ENCODE peak calls at places on chromosome 18, in seven cellular contexts. One of them, this sample, is unnamed.

GRCh38 chr18:10860937-10861336 is 288.4 kb downstream of the PIEZO2 start:
- DNase-seq in brain microvascular endothelial cell: no peak
- DNase-seq in GM23248: no peak
- DNase-seq in ovary: peak
- DNase-seq in upper lobe of right lung: no peak
- DNase-seq in CD4-positive, alpha-beta memory T cell: no peak
- DNase-seq in psoas muscle: no peak
- DNase-seq in this sample: no peak

GRCh38 chr18:44651918-44652317 is 28.8 kb upstream of the SETBP1 start:
- DNase-seq in psoas muscle: no peak
- DNase-seq in brain microvascular endothelial cell: no peak
- DNase-seq in ovary: no peak
- DNase-seq in upper lobe of right lung: no peak
- DNase-seq in CD4-positive, alpha-beta memory T cell: no peak
- DNase-seq in GM23248: peak
- DNase-seq in this sample: no peak

GRCh38 chr18:1488957-1489356 is 584.3 kb downstream of the ADCYAP1 start:
- DNase-seq in brain microvascular endothelial cell: no peak
- DNase-seq in psoas muscle: no peak
- DNase-seq in ovary: no peak
- DNase-seq in upper lobe of right lung: no peak
- DNase-seq in GM23248: no peak
- DNase-seq in CD4-positive, alpha-beta memory T cell: no peak
- DNase-seq in this sample: peak

GRCh38 chr18:53991202-53991601 is 233.3 kb downstream of the MBD2 start:
- DNase-seq in GM23248: peak
- DNase-seq in brain microvascular endothelial cell: peak
- DNase-seq in upper lobe of right lung: no peak
- DNase-seq in CD4-positive, alpha-beta memory T cell: no peak
- DNase-seq in psoas muscle: no peak
- DNase-seq in ovary: no peak
- DNase-seq in this sample: no peak

GRCh38 chr18:48898521-48898920 is 52.2 kb downstream of the SMAD7 start:
- DNase-seq in CD4-positive, alpha-beta memory T cell: no peak
- DNase-seq in psoas muscle: no peak
- DNase-seq in ovary: no peak
- DNase-seq in GM23248: no peak
- DNase-seq in brain microvascular endothelial cell: no peak
- DNase-seq in upper lobe of right lung: no peak
- DNase-seq in this sample: no peak

GRCh38 chr18:63427566-63427965 is 5.3 kb upstream of the VPS4B start:
- DNase-seq in GM23248: no peak
- DNase-seq in CD4-positive, alpha-beta memory T cell: no peak
- DNase-seq in ovary: no peak
- DNase-seq in psoas muscle: no peak
- DNase-seq in brain microvascular endothelial cell: no peak
- DNase-seq in upper lobe of right lung: no peak
- DNase-seq in this sample: no peak

GRCh38 chr18:9628984-9629383 is 14.6 kb upstream of the PPP4R1 start:
- DNase-seq in GM23248: no peak
- DNase-seq in CD4-positive, alpha-beta memory T cell: no peak
- DNase-seq in psoas muscle: no peak
- DNase-seq in brain microvascular endothelial cell: no peak
- DNase-seq in ovary: no peak
- DNase-seq in upper lobe of right lung: no peak
- DNase-seq in this sample: no peak

GRCh38 chr18:10202947-10203346 is 251.5 kb upstream of the APCDD1 start:
- DNase-seq in brain microvascular endothelial cell: no peak
- DNase-seq in ovary: no peak
- DNase-seq in CD4-positive, alpha-beta memory T cell: no peak
- DNase-seq in GM23248: no peak
- DNase-seq in psoas muscle: no peak
- DNase-seq in upper lobe of right lung: no peak
- DNase-seq in this sample: no peak

GRCh38 chr18:38752430-38752829 is 1186.8 kb upstream of the CELF4 start:
- DNase-seq in upper lobe of right lung: no peak
- DNase-seq in ovary: no peak
- DNase-seq in GM23248: no peak
- DNase-seq in psoas muscle: no peak
- DNase-seq in CD4-positive, alpha-beta memory T cell: no peak
- DNase-seq in brain microvascular endothelial cell: no peak
- DNase-seq in this sample: no peak

GRCh38 chr18:73626859-73627258 is 520.8 kb downstream of the FBXO15 start:
- DNase-seq in CD4-positive, alpha-beta memory T cell: no peak
- DNase-seq in psoas muscle: no peak
- DNase-seq in upper lobe of right lung: no peak
- DNase-seq in GM23248: no peak
- DNase-seq in brain microvascular endothelial cell: no peak
- DNase-seq in ovary: no peak
- DNase-seq in this sample: no peak

GRCh38 chr18:8777846-8778245 is 72.5 kb downstream of the MTCL1 start:
- DNase-seq in psoas muscle: no peak
- DNase-seq in GM23248: no peak
- DNase-seq in CD4-positive, alpha-beta memory T cell: no peak
- DNase-seq in brain microvascular endothelial cell: no peak
- DNase-seq in ovary: no peak
- DNase-seq in upper lobe of right lung: no peak
- DNase-seq in this sample: no peak

GRCh38 chr18:395481-396250 is 104.8 kb downstream of the COLEC12 start:
- DNase-seq in CD4-positive, alpha-beta memory T cell: no peak
- DNase-seq in ovary: no peak
- DNase-seq in upper lobe of right lung: no peak
- DNase-seq in psoas muscle: no peak
- DNase-seq in brain microvascular endothelial cell: peak
- DNase-seq in GM23248: peak
- DNase-seq in this sample: no peak

GRCh38 chr18:36580874-36581750 is 247.7 kb downstream of the TPGS2 start:
- DNase-seq in ovary: peak
- DNase-seq in upper lobe of right lung: no peak
- DNase-seq in psoas muscle: no peak
- DNase-seq in CD4-positive, alpha-beta memory T cell: no peak
- DNase-seq in brain microvascular endothelial cell: peak
- DNase-seq in GM23248: peak
- DNase-seq in this sample: no peak

GRCh38 chr18:25457196-25457595 is 105.2 kb upstream of the ZNF521 start:
- DNase-seq in CD4-positive, alpha-beta memory T cell: no peak
- DNase-seq in ovary: no peak
- DNase-seq in upper lobe of right lung: no peak
- DNase-seq in GM23248: peak
- DNase-seq in psoas muscle: no peak
- DNase-seq in brain microvascular endothelial cell: no peak
- DNase-seq in this sample: no peak

GRCh38 chr18:64405161-64405560 is 256.3 kb upstream of the LINC00305 start:
- DNase-seq in upper lobe of right lung: no peak
- DNase-seq in CD4-positive, alpha-beta memory T cell: no peak
- DNase-seq in brain microvascular endothelial cell: peak
- DNase-seq in GM23248: peak
- DNase-seq in psoas muscle: no peak
- DNase-seq in ovary: no peak
- DNase-seq in this sample: no peak

GRCh38 chr18:35610089-35610488 is 28.5 kb downstream of the GALNT1 start:
- DNase-seq in psoas muscle: no peak
- DNase-seq in ovary: no peak
- DNase-seq in CD4-positive, alpha-beta memory T cell: no peak
- DNase-seq in GM23248: no peak
- DNase-seq in upper lobe of right lung: no peak
- DNase-seq in brain microvascular endothelial cell: no peak
- DNase-seq in this sample: no peak

GRCh38 chr18:79851981-79852380 is 54.2 kb downstream of the KCNG2 start:
- DNase-seq in ovary: no peak
- DNase-seq in CD4-positive, alpha-beta memory T cell: no peak
- DNase-seq in GM23248: no peak
- DNase-seq in brain microvascular endothelial cell: no peak
- DNase-seq in upper lobe of right lung: peak
- DNase-seq in psoas muscle: no peak
- DNase-seq in this sample: no peak

DNA sequence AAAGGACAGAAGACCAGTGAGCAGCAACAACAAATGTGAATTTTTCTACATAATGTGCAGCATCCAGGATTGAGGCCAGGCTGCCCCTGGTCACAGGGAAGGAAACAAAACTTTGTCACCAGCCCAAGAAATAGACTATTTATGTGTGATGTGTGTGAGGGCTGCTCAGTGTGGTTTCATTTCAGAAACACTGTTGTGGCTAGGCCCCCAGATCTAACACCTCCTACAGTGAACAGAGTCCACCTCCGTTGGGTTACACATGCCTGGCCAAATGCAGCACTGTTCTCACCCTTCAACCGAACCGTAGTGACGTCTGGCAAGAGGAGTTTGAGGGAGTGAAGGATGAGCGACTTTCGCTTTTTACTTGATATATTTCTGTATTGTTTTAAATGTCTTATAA is 146.2 kb upstream of the RIOK3 start:
- DNase-seq in upper lobe of right lung: no peak
- DNase-seq in GM23248: no peak
- DNase-seq in ovary: no peak
- DNase-seq in CD4-positive, alpha-beta memory T cell: no peak
- DNase-seq in psoas muscle: no peak
- DNase-seq in brain microvascular endothelial cell: no peak
- DNase-seq in this sample: no peak
- H3K27ac ChIP-seq in upper lobe of right lung: no peak
- H3K27ac ChIP-seq in GM23248: no peak
- H3K27ac ChIP-seq in ovary: no peak
- H3K27ac ChIP-seq in CD4-positive, alpha-beta memory T cell: no peak
- H3K27ac ChIP-seq in psoas muscle: no peak
- H3K27ac ChIP-seq in brain microvascular endothelial cell: peak
- H3K27ac ChIP-seq in this sample: no peak

GRCh38 chr18:67733094-67733493 is 216.6 kb upstream of the DSEL start:
- DNase-seq in ovary: no peak
- DNase-seq in brain microvascular endothelial cell: peak
- DNase-seq in upper lobe of right lung: no peak
- DNase-seq in psoas muscle: no peak
- DNase-seq in CD4-positive, alpha-beta memory T cell: no peak
- DNase-seq in GM23248: peak
- DNase-seq in this sample: no peak

GRCh38 chr18:67728364-67728763 is 211.8 kb upstream of the DSEL start:
- DNase-seq in upper lobe of right lung: no peak
- DNase-seq in ovary: no peak
- DNase-seq in GM23248: no peak
- DNase-seq in psoas muscle: no peak
- DNase-seq in brain microvascular endothelial cell: no peak
- DNase-seq in CD4-positive, alpha-beta memory T cell: no peak
- DNase-seq in this sample: no peak

GRCh38 chr18:67726882-67727281 is 210.4 kb upstream of the DSEL start:
- DNase-seq in GM23248: no peak
- DNase-seq in brain microvascular endothelial cell: no peak
- DNase-seq in psoas muscle: no peak
- DNase-seq in CD4-positive, alpha-beta memory T cell: no peak
- DNase-seq in upper lobe of right lung: no peak
- DNase-seq in ovary: no peak
- DNase-seq in this sample: no peak

GRCh38 chr18:67731853-67732252 is 215.3 kb upstream of the DSEL start:
- DNase-seq in GM23248: peak
- DNase-seq in brain microvascular endothelial cell: no peak
- DNase-seq in ovary: no peak
- DNase-seq in psoas muscle: no peak
- DNase-seq in CD4-positive, alpha-beta memory T cell: no peak
- DNase-seq in upper lobe of right lung: no peak
- DNase-seq in this sample: no peak

GRCh38 chr18:67730884-67731283 is 214.4 kb upstream of the DSEL start:
- DNase-seq in brain microvascular endothelial cell: peak
- DNase-seq in GM23248: peak
- DNase-seq in upper lobe of right lung: no peak
- DNase-seq in psoas muscle: no peak
- DNase-seq in CD4-positive, alpha-beta memory T cell: no peak
- DNase-seq in ovary: no peak
- DNase-seq in this sample: no peak
- H3K27ac ChIP-seq in brain microvascular endothelial cell: peak
- H3K27ac ChIP-seq in GM23248: peak
- H3K27ac ChIP-seq in upper lobe of right lung: no peak
- H3K27ac ChIP-seq in psoas muscle: no peak
- H3K27ac ChIP-seq in CD4-positive, alpha-beta memory T cell: no peak
- H3K27ac ChIP-seq in ovary: no peak
- H3K27ac ChIP-seq in this sample: no peak

GRCh38 chr18:22494771-22495170 is 77.1 kb upstream of the CTAGE1 start:
- DNase-seq in CD4-positive, alpha-beta memory T cell: no peak
- DNase-seq in GM23248: peak
- DNase-seq in brain microvascular endothelial cell: peak
- DNase-seq in ovary: no peak
- DNase-seq in upper lobe of right lung: no peak
- DNase-seq in psoas muscle: no peak
- DNase-seq in this sample: no peak
- H3K27ac ChIP-seq in CD4-positive, alpha-beta memory T cell: no peak
- H3K27ac ChIP-seq in GM23248: peak
- H3K27ac ChIP-seq in brain microvascular endothelial cell: peak
- H3K27ac ChIP-seq in ovary: no peak
- H3K27ac ChIP-seq in upper lobe of right lung: no peak
- H3K27ac ChIP-seq in psoas muscle: no peak
- H3K27ac ChIP-seq in this sample: no peak

GRCh38 chr18:56447972-56448371 is 190.4 kb downstream of the TXNL1 start:
- DNase-seq in brain microvascular endothelial cell: no peak
- DNase-seq in ovary: no peak
- DNase-seq in GM23248: no peak
- DNase-seq in upper lobe of right lung: no peak
- DNase-seq in CD4-positive, alpha-beta memory T cell: no peak
- DNase-seq in psoas muscle: no peak
- DNase-seq in this sample: no peak

GRCh38 chr18:56445422-56445821 is 193.0 kb downstream of the TXNL1 start:
- DNase-seq in brain microvascular endothelial cell: no peak
- DNase-seq in psoas muscle: no peak
- DNase-seq in GM23248: no peak
- DNase-seq in CD4-positive, alpha-beta memory T cell: no peak
- DNase-seq in upper lobe of right lung: no peak
- DNase-seq in ovary: no peak
- DNase-seq in this sample: no peak

GRCh38 chr18:56443508-56443907 is 194.9 kb downstream of the TXNL1 start:
- DNase-seq in upper lobe of right lung: no peak
- DNase-seq in CD4-positive, alpha-beta memory T cell: no peak
- DNase-seq in ovary: no peak
- DNase-seq in GM23248: no peak
- DNase-seq in psoas muscle: no peak
- DNase-seq in brain microvascular endothelial cell: no peak
- DNase-seq in this sample: no peak
- H3K27ac ChIP-seq in upper lobe of right lung: no peak
- H3K27ac ChIP-seq in CD4-positive, alpha-beta memory T cell: no peak
- H3K27ac ChIP-seq in ovary: no peak
- H3K27ac ChIP-seq in GM23248: no peak
- H3K27ac ChIP-seq in psoas muscle: no peak
- H3K27ac ChIP-seq in brain microvascular endothelial cell: no peak
- H3K27ac ChIP-seq in this sample: no peak